ENCODE peak calls at places on chromosomes 2 and 18, in six cellular contexts. One of them, this sample, is unnamed.

GRCh38 chr2:196486145-196486544 is 153.4 kb upstream of the CCDC150 start:
- DNase-seq in cardiac muscle cell: no peak
- DNase-seq in neural progenitor cell: no peak
- DNase-seq in MCF 10A: no peak
- DNase-seq in mucosa of descending colon: no peak
- DNase-seq in foreskin fibroblast: peak
- DNase-seq in this sample: no peak

GRCh38 chr2:171244970-171245782 is 84.5 kb upstream of the TLK1 start:
- DNase-seq in cardiac muscle cell: no peak
- DNase-seq in neural progenitor cell: no peak
- DNase-seq in MCF 10A: peak
- DNase-seq in mucosa of descending colon: no peak
- DNase-seq in foreskin fibroblast: peak
- DNase-seq in this sample: no peak

GRCh38 chr2:171069286-171069956 is 91.3 kb downstream of the TLK1 start:
- DNase-seq in cardiac muscle cell: no peak
- DNase-seq in neural progenitor cell: no peak
- DNase-seq in MCF 10A: peak
- DNase-seq in mucosa of descending colon: no peak
- DNase-seq in foreskin fibroblast: no peak
- DNase-seq in this sample: no peak

GRCh38 chr2:202628646-202629213 is 6.0 kb upstream of the FAM117B start:
- DNase-seq in cardiac muscle cell: no peak
- DNase-seq in neural progenitor cell: no peak
- DNase-seq in MCF 10A: no peak
- DNase-seq in mucosa of descending colon: no peak
- DNase-seq in foreskin fibroblast: no peak
- DNase-seq in this sample: no peak

GRCh38 chr2:199273043-199273647 is 184.6 kb downstream of the SATB2 start:
- DNase-seq in cardiac muscle cell: no peak
- DNase-seq in neural progenitor cell: no peak
- DNase-seq in MCF 10A: peak
- DNase-seq in mucosa of descending colon: no peak
- DNase-seq in foreskin fibroblast: peak
- DNase-seq in this sample: no peak

GRCh38 chr2:23409246-23409645 is 24.3 kb downstream of the KLHL29 start:
- DNase-seq in cardiac muscle cell: no peak
- DNase-seq in neural progenitor cell: no peak
- DNase-seq in MCF 10A: no peak
- DNase-seq in mucosa of descending colon: no peak
- DNase-seq in foreskin fibroblast: no peak
- DNase-seq in this sample: no peak

GRCh38 chr2:210190345-210190744 is 19.1 kb upstream of the KANSL1L start:
- DNase-seq in cardiac muscle cell: no peak
- DNase-seq in neural progenitor cell: no peak
- DNase-seq in MCF 10A: no peak
- DNase-seq in mucosa of descending colon: no peak
- DNase-seq in foreskin fibroblast: no peak
- DNase-seq in this sample: no peak

GRCh38 chr2:11949732-11950503 is 203.5 kb downstream of the LPIN1 start:
- DNase-seq in cardiac muscle cell: no peak
- DNase-seq in neural progenitor cell: no peak
- DNase-seq in MCF 10A: no peak
- DNase-seq in mucosa of descending colon: no peak
- DNase-seq in foreskin fibroblast: peak
- DNase-seq in this sample: no peak

GRCh38 chr18:13606589-13607254 is 119.6 kb downstream of the FAM210A start:
- DNase-seq in cardiac muscle cell: no peak
- DNase-seq in neural progenitor cell: no peak
- DNase-seq in MCF 10A: no peak
- DNase-seq in mucosa of descending colon: no peak
- DNase-seq in foreskin fibroblast: no peak
- DNase-seq in this sample: no peak

GRCh38 chr2:26400723-26401122 is 997 bp upstream of the DRC1 start:
- DNase-seq in cardiac muscle cell: no peak
- DNase-seq in neural progenitor cell: no peak
- DNase-seq in MCF 10A: peak
- DNase-seq in mucosa of descending colon: no peak
- DNase-seq in foreskin fibroblast: no peak
- DNase-seq in this sample: no peak

GRCh38 chr2:24404582-24404981 is 44.2 kb upstream of the ITSN2 start:
- DNase-seq in cardiac muscle cell: no peak
- DNase-seq in neural progenitor cell: no peak
- DNase-seq in MCF 10A: peak
- DNase-seq in mucosa of descending colon: no peak
- DNase-seq in foreskin fibroblast: peak
- DNase-seq in this sample: no peak

GRCh38 chr2:64276417-64277095 is 132.3 kb upstream of the PELI1 start:
- DNase-seq in cardiac muscle cell: no peak
- DNase-seq in neural progenitor cell: peak
- DNase-seq in MCF 10A: no peak
- DNase-seq in mucosa of descending colon: no peak
- DNase-seq in foreskin fibroblast: peak
- DNase-seq in this sample: no peak

GRCh38 chr2:241692448-241692847 is 5.8 kb upstream of the DTYMK start:
- DNase-seq in cardiac muscle cell: no peak
- DNase-seq in neural progenitor cell: no peak
- DNase-seq in MCF 10A: peak
- DNase-seq in mucosa of descending colon: no peak
- DNase-seq in foreskin fibroblast: peak
- DNase-seq in this sample: no peak

GRCh38 chr2:196823750-196824149 is 14.6 kb upstream of the C2orf66 start:
- DNase-seq in cardiac muscle cell: no peak
- DNase-seq in neural progenitor cell: no peak
- DNase-seq in MCF 10A: peak
- DNase-seq in mucosa of descending colon: no peak
- DNase-seq in foreskin fibroblast: peak
- DNase-seq in this sample: no peak

GRCh38 chr2:39437522-39438296 is 624 bp upstream of the MAP4K3 start:
- DNase-seq in cardiac muscle cell: no peak
- DNase-seq in neural progenitor cell: peak
- DNase-seq in MCF 10A: peak
- DNase-seq in mucosa of descending colon: peak
- DNase-seq in foreskin fibroblast: peak
- DNase-seq in this sample: peak

GRCh38 chr2:219554369-219554768 is 10.5 kb downstream of the TMEM198 start:
- DNase-seq in cardiac muscle cell: no peak
- DNase-seq in neural progenitor cell: no peak
- DNase-seq in MCF 10A: no peak
- DNase-seq in mucosa of descending colon: peak
- DNase-seq in foreskin fibroblast: no peak
- DNase-seq in this sample: no peak

GRCh38 chr2:58664523-58665155 is 423.5 kb upstream of the FANCL start:
- DNase-seq in cardiac muscle cell: no peak
- DNase-seq in neural progenitor cell: no peak
- DNase-seq in MCF 10A: peak
- DNase-seq in mucosa of descending colon: no peak
- DNase-seq in foreskin fibroblast: peak
- DNase-seq in this sample: no peak

GRCh38 chr2:108978709-108979111 is 10.3 kb downstream of the EDAR start:
- DNase-seq in cardiac muscle cell: no peak
- DNase-seq in neural progenitor cell: peak
- DNase-seq in MCF 10A: no peak
- DNase-seq in mucosa of descending colon: no peak
- DNase-seq in foreskin fibroblast: no peak
- DNase-seq in this sample: no peak

GRCh38 chr2:221816566-221816965 is 244.5 kb upstream of the EPHA4 start:
- DNase-seq in cardiac muscle cell: no peak
- DNase-seq in neural progenitor cell: no peak
- DNase-seq in MCF 10A: peak
- DNase-seq in mucosa of descending colon: no peak
- DNase-seq in foreskin fibroblast: no peak
- DNase-seq in this sample: no peak

GRCh38 chr18:70072678-70073077 is 125.0 kb upstream of the CD226 start:
- DNase-seq in cardiac muscle cell: peak
- DNase-seq in neural progenitor cell: no peak
- DNase-seq in MCF 10A: peak
- DNase-seq in mucosa of descending colon: no peak
- DNase-seq in foreskin fibroblast: peak
- DNase-seq in this sample: no peak

GRCh38 chr2:70240599-70240998 is 7.8 kb downstream of the TIA1 start:
- DNase-seq in cardiac muscle cell: no peak
- DNase-seq in neural progenitor cell: no peak
- DNase-seq in MCF 10A: no peak
- DNase-seq in mucosa of descending colon: no peak
- DNase-seq in foreskin fibroblast: no peak
- DNase-seq in this sample: no peak

GRCh38 chr2:196988599-196988998 is 62.1 kb upstream of the PGAP1 start:
- DNase-seq in cardiac muscle cell: no peak
- DNase-seq in neural progenitor cell: no peak
- DNase-seq in MCF 10A: no peak
- DNase-seq in mucosa of descending colon: no peak
- DNase-seq in foreskin fibroblast: peak
- DNase-seq in this sample: no peak

GRCh38 chr18:36628435-36629094 is 200.2 kb downstream of the TPGS2 start:
- DNase-seq in cardiac muscle cell: no peak
- DNase-seq in neural progenitor cell: no peak
- DNase-seq in MCF 10A: peak
- DNase-seq in mucosa of descending colon: no peak
- DNase-seq in foreskin fibroblast: peak
- DNase-seq in this sample: no peak

GRCh38 chr18:28729321-28729720 is 552.4 kb upstream of the CDH2 start:
- DNase-seq in cardiac muscle cell: no peak
- DNase-seq in neural progenitor cell: no peak
- DNase-seq in MCF 10A: no peak
- DNase-seq in mucosa of descending colon: no peak
- DNase-seq in foreskin fibroblast: peak
- DNase-seq in this sample: no peak

GRCh38 chr2:196427996-196428634 is 211.4 kb upstream of the CCDC150 start:
- DNase-seq in cardiac muscle cell: no peak
- DNase-seq in neural progenitor cell: no peak
- DNase-seq in MCF 10A: peak
- DNase-seq in mucosa of descending colon: no peak
- DNase-seq in foreskin fibroblast: no peak
- DNase-seq in this sample: no peak

DNA sequence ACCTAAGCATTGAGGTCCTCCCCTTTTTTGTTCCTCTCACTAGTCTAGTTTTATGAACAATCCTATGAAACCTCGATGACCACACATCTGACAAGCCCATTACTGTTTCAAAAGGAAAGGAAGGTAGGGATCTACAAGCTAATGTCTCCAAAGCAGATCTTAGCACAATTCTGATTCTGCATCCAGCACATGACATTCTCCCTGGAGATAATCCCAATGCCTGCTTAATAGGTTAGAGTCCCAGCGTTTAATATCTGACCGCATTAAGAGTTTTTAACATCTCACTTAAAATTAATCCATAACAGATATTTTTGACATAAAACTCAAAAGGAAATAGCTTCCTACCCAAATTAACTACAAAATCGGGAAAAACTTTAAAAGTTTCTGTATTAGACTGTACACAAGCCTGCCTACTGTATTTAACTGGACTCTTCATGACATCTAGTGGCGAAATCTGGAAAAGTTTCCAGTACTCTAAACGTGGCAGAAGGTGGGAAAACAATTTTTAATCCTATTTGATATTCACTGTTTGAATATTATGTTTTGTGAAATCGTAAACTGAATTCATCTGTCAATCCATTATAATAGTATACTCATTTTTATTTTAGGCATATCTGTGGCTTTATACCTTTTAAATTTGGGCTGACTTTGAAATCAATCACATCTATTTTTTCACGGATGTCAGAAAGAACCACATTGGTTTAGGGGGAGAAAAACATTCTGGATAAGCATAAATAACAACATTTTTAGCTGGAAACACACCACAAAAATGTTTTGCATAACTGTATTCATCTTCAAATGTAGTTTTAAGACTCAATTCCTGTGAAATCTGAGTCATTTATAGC is 62.4 kb downstream of the TXNL1 start:
- DNase-seq in cardiac muscle cell: peak
- DNase-seq in neural progenitor cell: peak
- DNase-seq in MCF 10A: peak
- DNase-seq in mucosa of descending colon: no peak
- DNase-seq in foreskin fibroblast: peak
- DNase-seq in this sample: no peak
- TF ChIP-seq CTCF in cardiac muscle cell: peak
- TF ChIP-seq CTCF in neural progenitor cell: peak
- TF ChIP-seq CTCF in MCF 10A: peak
- TF ChIP-seq CTCF in mucosa of descending colon: no peak
- TF ChIP-seq CTCF in foreskin fibroblast: peak
- TF ChIP-seq CTCF in this sample: peak

DNA sequence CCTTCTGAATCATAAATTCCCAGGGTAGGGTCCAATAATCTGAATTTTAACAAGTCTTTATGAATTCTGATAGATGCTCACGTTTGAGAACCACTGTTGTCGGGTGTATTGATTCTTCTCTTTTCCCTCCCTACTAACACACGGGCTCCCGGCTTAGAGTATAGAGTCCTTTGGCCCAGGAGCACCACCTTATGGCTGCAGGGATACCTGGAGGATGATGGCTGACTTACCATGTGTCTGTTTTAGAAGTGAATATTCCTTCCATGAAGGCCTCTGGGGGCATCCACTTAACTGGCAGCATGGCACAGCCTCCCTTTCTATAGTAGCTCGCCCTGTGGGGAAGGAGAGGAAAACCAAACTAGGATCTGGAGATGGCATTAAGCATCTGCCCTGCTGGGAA is 91.7 kb downstream of the CLIP4 start:
- DNase-seq in cardiac muscle cell: no peak
- DNase-seq in neural progenitor cell: no peak
- DNase-seq in MCF 10A: no peak
- DNase-seq in mucosa of descending colon: no peak
- DNase-seq in foreskin fibroblast: no peak
- DNase-seq in this sample: no peak
- TF ChIP-seq CTCF in cardiac muscle cell: no peak
- TF ChIP-seq CTCF in neural progenitor cell: peak
- TF ChIP-seq CTCF in MCF 10A: no peak
- TF ChIP-seq CTCF in mucosa of descending colon: no peak
- TF ChIP-seq CTCF in foreskin fibroblast: no peak
- TF ChIP-seq CTCF in this sample: no peak

GRCh38 chr2:131063501-131064283 is 29.6 kb downstream of the FAM168B start:
- DNase-seq in cardiac muscle cell: no peak
- DNase-seq in neural progenitor cell: no peak
- DNase-seq in MCF 10A: no peak
- DNase-seq in mucosa of descending colon: no peak
- DNase-seq in foreskin fibroblast: no peak
- DNase-seq in this sample: no peak
- TF ChIP-seq CTCF in cardiac muscle cell: no peak
- TF ChIP-seq CTCF in neural progenitor cell: no peak
- TF ChIP-seq CTCF in MCF 10A: no peak
- TF ChIP-seq CTCF in mucosa of descending colon: no peak
- TF ChIP-seq CTCF in foreskin fibroblast: no peak
- TF ChIP-seq CTCF in this sample: no peak

GRCh38 chr2:31349160-31349559 is 65.4 kb downstream of the XDH start:
- DNase-seq in cardiac muscle cell: no peak
- DNase-seq in neural progenitor cell: no peak
- DNase-seq in MCF 10A: no peak
- DNase-seq in mucosa of descending colon: no peak
- DNase-seq in foreskin fibroblast: no peak
- DNase-seq in this sample: no peak

GRCh38 chr2:31353121-31353520 is 61.4 kb downstream of the XDH start:
- DNase-seq in cardiac muscle cell: no peak
- DNase-seq in neural progenitor cell: no peak
- DNase-seq in MCF 10A: no peak
- DNase-seq in mucosa of descending colon: no peak
- DNase-seq in foreskin fibroblast: no peak
- DNase-seq in this sample: no peak

GRCh38 chr2:31349684-31350083 is 64.9 kb downstream of the XDH start:
- DNase-seq in cardiac muscle cell: no peak
- DNase-seq in neural progenitor cell: no peak
- DNase-seq in MCF 10A: no peak
- DNase-seq in mucosa of descending colon: no peak
- DNase-seq in foreskin fibroblast: no peak
- DNase-seq in this sample: no peak

GRCh38 chr2:31359229-31359628 is 55.3 kb downstream of the XDH start:
- DNase-seq in cardiac muscle cell: no peak
- DNase-seq in neural progenitor cell: no peak
- DNase-seq in MCF 10A: no peak
- DNase-seq in mucosa of descending colon: no peak
- DNase-seq in foreskin fibroblast: no peak
- DNase-seq in this sample: no peak

GRCh38 chr2:31354837-31355236 is 59.7 kb downstream of the XDH start:
- DNase-seq in cardiac muscle cell: no peak
- DNase-seq in neural progenitor cell: no peak
- DNase-seq in MCF 10A: peak
- DNase-seq in mucosa of descending colon: no peak
- DNase-seq in foreskin fibroblast: peak
- DNase-seq in this sample: no peak
- TF ChIP-seq CTCF in cardiac muscle cell: peak
- TF ChIP-seq CTCF in neural progenitor cell: peak
- TF ChIP-seq CTCF in MCF 10A: peak
- TF ChIP-seq CTCF in mucosa of descending colon: no peak
- TF ChIP-seq CTCF in foreskin fibroblast: peak
- TF ChIP-seq CTCF in this sample: peak